ENCODE peak calls at places on chromosomes 4 and X, in four cellular contexts. L is right atrium auricular region; A is CD8-positive, alpha-beta memory T cell; R is OCI-LY7. B is an unnamed sample.

GRCh38 chr4:146311238-146311970 is 97.1 kb downstream of the REELD1 start:
- DNase-seq in L (no peak), A (no peak), R (no peak), B (no peak)

GRCh38 chr4:156962551-156962974 is 9.0 kb downstream of the PDGFC start:
- DNase-seq in L (no peak), A (no peak), R (no peak), B (no peak)

GRCh38 chr4:40831462-40831861 is 81.7 kb downstream of the NSUN7 start:
- DNase-seq in L (no peak), A (no peak), R (no peak), B (no peak)

GRCh38 chr4:108833041-108833440 is 70.2 kb upstream of the ETNPPL start:
- DNase-seq in L (no peak), A (no peak), R (no peak), B (no peak)

GRCh38 chr4:3328814-3329663 is 36.2 kb downstream of the RGS12 start:
- DNase-seq in L (peak; percentile 42), A (no peak), R (no peak), B (no peak)

GRCh38 chr4:146435962-146436361 is 85.8 kb downstream of the SLC10A7 start:
- DNase-seq in L (no peak), A (no peak), R (no peak), B (no peak)

GRCh38 chr4:24582235-24582863 is 2.0 kb downstream of the DHX15 start:
- DNase-seq in L (no peak), A (no peak), R (no peak), B (no peak)

GRCh38 chrX:47481160-47481559 is 1.9 kb downstream of the ZNF41 start:
- DNase-seq in L (no peak), A (no peak), R (no peak), B (no peak)

GRCh38 chr4:8840816-8841455 is 30.7 kb downstream of the HMX1 start:
- DNase-seq in L (no peak), A (peak; percentile 22), R (no peak), B (no peak)

GRCh38 chr4:20532871-20533870 is 167.1 kb upstream of the PACRGL start:
- DNase-seq in L (no peak), A (no peak), R (no peak), B (no peak)

GRCh38 chr4:36208884-36209473 is 35.3 kb downstream of the ARAP2 start:
- DNase-seq in L (no peak), A (peak; percentile 73), R (no peak), B (peak; percentile 9)

GRCh38 chr4:29309050-29309449 is 1411.1 kb upstream of the PCDH7 start:
- DNase-seq in L (no peak), A (no peak), R (no peak), B (no peak)

GRCh38 chr4:168723020-168723419 is 226.2 kb downstream of the PALLD start:
- DNase-seq in L (no peak), A (no peak), R (no peak), B (no peak)

GRCh38 chr4:94207469-94208224 is at the start of gene SMARCAD1:
- DNase-seq in L (peak; percentile 94), A (peak; percentile 91), R (peak; percentile 95), B (peak; percentile 70)

GRCh38 chr4:22987861-22988260 is 295.1 kb downstream of the GBA3 start:
- DNase-seq in L (no peak), A (no peak), R (no peak), B (no peak)

GRCh38 chr4:20895988-20896387 is 195.7 kb downstream of the PACRGL start:
- DNase-seq in L (no peak), A (no peak), R (no peak), B (no peak)

GRCh38 chr4:44162538-44163270 is 285.9 kb downstream of the KCTD8 start:
- DNase-seq in L (no peak), A (no peak), R (no peak), B (no peak)

GRCh38 chrX:40164751-40165150 is 67.0 kb upstream of the BCOR start:
- DNase-seq in L (no peak), A (no peak), R (no peak), B (no peak)

GRCh38 chr4:154743683-154744340 is at the start of gene LRAT:
- DNase-seq in L (no peak), A (no peak), R (no peak), B (no peak)

GRCh38 chr4:77263247-77263646 is 106.2 kb downstream of the CCNG2 start:
- DNase-seq in L (no peak), A (no peak), R (no peak), B (no peak)

GRCh38 chr4:86963697-86964096 is 28.9 kb downstream of the AFF1 start:
- DNase-seq in L (no peak), A (no peak), R (no peak), B (no peak)

GRCh38 chr4:7664106-7664505 is 229.4 kb upstream of the PSAPL1 start:
- DNase-seq in L (no peak), A (no peak), R (no peak), B (no peak)

GRCh38 chr4:164204434-164204833 is 549.5 kb upstream of the SMIM31 start:
- DNase-seq in L (no peak), A (no peak), R (no peak), B (no peak)

GRCh38 chr4:152164561-152164960 is 371.3 kb downstream of the FBXW7 start:
- DNase-seq in L (no peak), A (no peak), R (no peak), B (no peak)

GRCh38 chr4:159655547-159655946 is 552.7 kb downstream of the RAPGEF2 start:
- DNase-seq in L (no peak), A (no peak), R (no peak), B (no peak)

GRCh38 chr4:109665783-109666455 is 37.3 kb downstream of the CASP6 start:
- DNase-seq in L (no peak), A (no peak), R (no peak), B (no peak)

GRCh38 chr4:19026281-19026680 is 1004.7 kb upstream of the LCORL start:
- DNase-seq in L (no peak), A (no peak), R (no peak), B (no peak)

GRCh38 chrX:375181-376036 is 11.3 kb downstream of the PPP2R3B start:
- DNase-seq in L (no peak), A (no peak), R (no peak), B (no peak)

GRCh38 chrX:105725228-105725627 is 97.1 kb upstream of the NRK start:
- DNase-seq in L (no peak), A (no peak), R (no peak), B (no peak)

GRCh38 chrX:71533850-71534515 is 1.1 kb downstream of the OGT start:
- DNase-seq in L (no peak), A (peak; percentile 73), R (peak; percentile 70), B (peak; percentile 32)

GRCh38 chr4:24765331-24765990 is 29.9 kb upstream of the SOD3 start:
- DNase-seq in L (no peak), A (no peak), R (no peak), B (no peak)

GRCh38 chr4:108635070-108635655 is 14.8 kb downstream of the RPL34 start:
- DNase-seq in L (no peak), A (no peak), R (no peak), B (no peak)

GRCh38 chrX:53223955-53224859 is 800 bp downstream of the KDM5C start:
- DNase-seq in L (no peak), A (no peak), R (peak; percentile 11), B (peak; percentile 8)

DNA sequence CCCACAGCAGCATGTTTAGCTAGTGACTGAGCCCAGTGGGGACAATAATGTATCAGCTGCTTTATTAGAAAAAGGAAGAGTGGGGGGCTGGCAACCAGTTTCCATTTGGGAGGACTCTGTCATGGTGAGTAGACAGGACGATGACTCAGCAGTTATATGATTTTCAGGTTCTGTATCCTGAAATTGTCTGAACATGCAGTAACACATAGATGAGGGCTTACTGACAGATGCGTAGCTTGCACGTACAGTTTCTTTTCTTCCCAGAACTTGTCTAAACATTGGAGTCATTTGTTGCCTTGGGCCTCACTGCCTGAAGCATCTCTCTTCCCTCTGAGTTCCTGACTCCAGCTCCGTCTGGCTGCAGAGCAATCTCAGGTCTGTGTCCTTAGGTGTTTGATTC is 1415.6 kb upstream of the TENM3 start:
- DNase-seq in L (no peak), A (no peak), R (no peak), B (no peak)
- H3K4me3 ChIP-seq in L (peak overlapping the region; percentile 39), A (no peak overlapping the region), R (no peak overlapping the region), B (no peak overlapping the region)

GRCh38 chr4:181536196-181536746 is 706.9 kb upstream of the TENM3 start:
- DNase-seq in L (no peak), A (no peak), R (no peak), B (no peak)
- H3K4me1 ChIP-seq in L (no peaks in the 10 kb centered on the region), A (no peaks in the 10 kb centered on the region), R (no peaks in the 10 kb centered on the region), B (no peaks in the 10 kb centered on the region)

GRCh38 chrX:153494061-153494460 is 719 bp upstream of the BGN start:
- DNase-seq in L (peak; percentile 69), A (no peak), R (no peak), B (no peak)

GRCh38 chrX:153494541-153495361 is at the start of gene BGN:
- DNase-seq in L (no peak), A (no peak), R (no peak), B (no peak)

GRCh38 chrX:153493085-153493484 is 1.7 kb upstream of the BGN start:
- DNase-seq in L (no peak), A (no peak), R (no peak), B (no peak)

GRCh38 chrX:153495903-153496629 is 1.3 kb downstream of the BGN start:
- DNase-seq in L (no peak), A (no peak), R (no peak), B (no peak)

GRCh38 chrX:153495362-153495751 is 577 bp downstream of the BGN start:
- DNase-seq in L (no peak), A (no peak), R (no peak), B (no peak)
- H3K4me3 ChIP-seq in L (peak overlapping the region; percentile 47), A (no peak overlapping the region), R (no peak overlapping the region), B (no peak overlapping the region)

GRCh38 chr4:1017706-1018105 is 6.3 kb downstream of the FGFRL1 start:
- DNase-seq in L (no peak), A (no peak), R (no peak), B (no peak)
- H3K4me1 ChIP-seq in L (no peaks in the 10 kb centered on the region), A (peaks cover 2% of the 10 kb centered on the region), R (peaks cover 9% of the 10 kb centered on the region), B (peaks cover 6% of the 10 kb centered on the region)